ENCODE peak calls at places on chromosomes 7 and 10, in ten cellular contexts. F, H, V, U, R, Y, J, M, C and X are unnamed samples.

GRCh38 chr7:55078465-55079372 is 59.9 kb downstream of the EGFR start:
- DNase-seq in R (peak), F (no peak), H (peak), M (no peak), C (no peak), J (no peak), Y (no peak), U (peak), V (peak), X (no peak)

GRCh38 chr10:117511601-117512390 is 30.8 kb upstream of the EMX2 start:
- DNase-seq in U (no peak), V (no peak), M (no peak), F (no peak), Y (no peak), C (no peak), J (no peak), R (no peak), H (no peak), X (no peak)

GRCh38 chr7:157027568-157028527 is 17.4 kb upstream of the MNX1 start:
- DNase-seq in H (no peak), R (no peak), C (no peak), J (no peak), M (no peak), F (no peak), U (no peak), Y (no peak), V (no peak), X (no peak)

GRCh38 chr10:14812271-14812670 is 25.6 kb downstream of the CDNF start:
- DNase-seq in C (no peak), V (peak), H (peak), M (peak), F (peak), J (no peak), R (peak), U (no peak), Y (no peak), X (peak)

GRCh38 chr7:104664648-104665047 is 336.2 kb downstream of the LHFPL3 start:
- DNase-seq in H (no peak), F (no peak), R (no peak), C (no peak), Y (no peak), U (no peak), M (no peak), V (no peak), J (no peak), X (no peak)

GRCh38 chr10:127044191-127044590 is 139.0 kb downstream of the DOCK1 start:
- DNase-seq in Y (no peak), C (no peak), V (no peak), M (no peak), R (no peak), H (no peak), F (no peak), U (peak), J (no peak), X (no peak)

GRCh38 chr10:78328592-78329404 is 295.1 kb downstream of the RPS24 start:
- DNase-seq in J (no peak), M (no peak), U (no peak), C (no peak), R (no peak), F (no peak), Y (no peak), V (no peak), H (no peak), X (no peak)

GRCh38 chr10:129658673-129659072 is 191.6 kb downstream of the MGMT start:
- DNase-seq in U (no peak), R (peak), C (no peak), V (peak), M (no peak), Y (peak), F (peak), H (peak), J (no peak), X (peak)

GRCh38 chr10:47294057-47294456 is 5.9 kb upstream of the GDF10 start:
- DNase-seq in U (no peak), M (no peak), F (no peak), J (no peak), C (no peak), V (no peak), Y (no peak), H (no peak), R (no peak), X (no peak)

GRCh38 chr7:132206594-132206993 is 369.7 kb downstream of the PLXNA4 start:
- DNase-seq in U (no peak), V (no peak), Y (no peak), J (no peak), R (no peak), H (no peak), F (no peak), M (no peak), C (no peak), X (no peak)

GRCh38 chr10:31742255-31742654 is 186.4 kb downstream of the ARHGAP12 start:
- DNase-seq in R (no peak), U (no peak), J (no peak), H (no peak), F (no peak), V (no peak), C (no peak), Y (no peak), M (no peak), X (no peak)

GRCh38 chr10:26430641-26431163 is 7.4 kb upstream of the APBB1IP start:
- DNase-seq in J (no peak), U (no peak), Y (no peak), M (no peak), H (no peak), C (no peak), F (peak), V (no peak), R (no peak), X (no peak)

GRCh38 chr7:142463401-142463850 is 205.6 kb upstream of the PRSS58 start:
- DNase-seq in Y (no peak), F (no peak), H (no peak), V (no peak), M (no peak), U (no peak), J (no peak), R (no peak), C (no peak), X (no peak)

GRCh38 chr7:16822029-16822428 is 17.2 kb upstream of the AGR2 start:
- DNase-seq in M (no peak), F (no peak), V (peak), Y (no peak), C (no peak), J (no peak), R (no peak), H (no peak), U (no peak), X (no peak)

GRCh38 chr10:102234866-102235597 is 6.3 kb downstream of the PITX3 start:
- DNase-seq in H (no peak), R (no peak), C (no peak), J (no peak), U (no peak), V (no peak), F (no peak), M (no peak), Y (no peak), X (no peak)

GRCh38 chr7:116528008-116528789 is 3.4 kb downstream of the CAV1 start:
- DNase-seq in C (peak), R (no peak), J (peak), F (no peak), M (peak), Y (peak), V (peak), H (no peak), U (peak), X (peak)

GRCh38 chr10:65341323-65341922 is 1584.4 kb upstream of the LRRTM3 start:
- DNase-seq in U (no peak), J (no peak), R (no peak), H (no peak), M (no peak), F (no peak), V (no peak), C (peak), Y (peak), X (peak)

GRCh38 chr7:123024989-123025758 is 29.7 kb upstream of the TAS2R16 start:
- DNase-seq in H (no peak), Y (peak), V (no peak), M (no peak), U (no peak), F (no peak), C (peak), J (no peak), R (no peak), X (peak)

GRCh38 chr7:50626971-50627370 is 61.8 kb upstream of the DDC start:
- DNase-seq in H (no peak), J (no peak), V (no peak), C (no peak), M (no peak), F (no peak), Y (no peak), R (no peak), U (no peak), X (no peak)

GRCh38 chr7:36726806-36727503 is 2.7 kb upstream of the AOAH start:
- DNase-seq in U (no peak), J (no peak), H (peak), Y (no peak), V (no peak), R (no peak), M (no peak), C (no peak), F (peak), X (no peak)

DNA sequence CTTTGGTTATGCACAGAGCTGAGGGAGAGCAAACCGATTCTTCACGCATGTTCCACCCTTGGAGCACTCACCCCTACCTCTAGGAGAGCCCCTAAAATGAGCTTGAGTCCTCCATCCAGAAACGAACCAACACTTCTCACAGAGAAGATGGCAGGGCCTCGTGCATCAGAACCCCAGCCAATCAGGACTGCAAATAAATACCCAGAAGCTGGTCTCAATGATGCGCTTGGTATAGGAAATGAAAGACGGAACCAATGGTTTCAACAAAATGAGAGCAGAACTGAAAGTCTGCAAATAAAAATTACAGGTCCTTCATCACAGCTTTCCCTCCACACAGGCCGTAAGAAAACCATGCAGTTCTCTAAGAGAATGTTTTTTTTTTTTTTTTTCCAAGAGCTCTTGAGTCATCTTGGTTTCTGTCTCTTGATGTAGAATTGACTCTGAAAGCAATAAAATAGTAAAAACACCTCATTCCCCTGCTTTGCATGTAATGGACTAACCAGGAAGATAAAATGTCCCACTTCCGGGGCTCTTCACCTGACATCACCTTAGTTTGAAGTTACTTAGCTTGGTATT is 23.8 kb downstream of the KLF6 start:
- DNase-seq in R (no peak), F (no peak), U (no peak), Y (no peak), J (no peak), H (no peak), C (no peak), V (no peak), M (peak), X (no peak)
- H3K4me3 ChIP-seq in R (no peak), F (no peak), U (no peak), Y (no peak), J (no peak), H (no peak), C (no peak), V (no peak), M (no peak), X (no peak)

GRCh38 chr10:100303724-100304319 is 17.3 kb upstream of the BLOC1S2 start:
- DNase-seq in J (no peak), M (peak), H (peak), U (no peak), F (peak), C (peak), Y (peak), V (peak), R (peak), X (peak)
- TF ChIP-seq CTCF in J (peak), M (peak), H (peak), U (peak), F (peak), C (peak), Y (peak), V (peak), R (peak), X (peak)

GRCh38 chr10:64036306-64036930 is 515.2 kb downstream of the REEP3 start:
- DNase-seq in H (no peak), J (no peak), U (no peak), R (no peak), Y (peak), C (no peak), M (no peak), V (no peak), F (no peak), X (peak)
- H3K4me3 ChIP-seq in H (no peak), J (no peak), U (no peak), R (no peak), Y (no peak), C (no peak), M (no peak), V (no peak), F (no peak), X (no peak)

DNA sequence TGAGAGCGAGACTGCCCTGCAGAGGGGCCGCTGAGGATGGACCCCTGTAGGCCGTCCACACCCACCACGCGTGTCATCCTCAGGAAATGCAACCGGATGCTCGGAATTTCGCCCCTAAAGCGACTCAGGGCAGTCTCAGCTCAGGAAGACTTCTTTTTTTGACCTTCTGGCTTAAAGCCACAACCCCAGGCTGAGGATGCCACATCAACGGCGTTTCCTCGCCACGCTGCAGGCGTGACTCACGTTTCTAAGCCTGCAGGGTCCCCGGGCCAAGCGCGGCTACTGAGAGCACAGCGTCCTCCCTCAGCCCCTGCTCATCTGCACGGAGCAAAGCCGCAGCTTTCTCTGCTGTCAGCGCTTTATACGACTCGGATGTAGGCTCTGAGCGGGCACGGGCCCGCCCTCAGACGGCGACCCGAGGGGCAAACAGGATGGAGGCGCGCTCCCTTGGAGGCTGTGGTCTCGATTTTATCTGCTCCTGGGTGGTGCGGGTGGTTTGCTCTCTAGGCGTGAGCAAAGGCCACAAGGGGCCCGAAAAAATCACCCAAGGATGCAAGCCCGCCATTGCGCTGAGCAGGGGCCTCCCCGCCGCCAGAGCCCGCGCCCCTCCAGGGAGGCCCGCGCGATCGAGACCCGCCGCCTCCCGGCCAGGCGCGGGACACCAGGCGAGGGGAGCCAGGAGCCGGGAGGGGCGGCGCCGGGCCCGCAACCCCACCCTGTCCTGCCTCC is 726 bp upstream of the INSIG1 start:
- DNase-seq in J (peak), V (peak), U (peak), C (peak), F (peak), R (no peak), Y (peak), H (peak), M (peak), X (peak)
- TF ChIP-seq CTCF in J (peak), V (no peak), U (no peak), C (no peak), F (peak), R (no peak), Y (no peak), H (peak), M (peak), X (no peak)

DNA sequence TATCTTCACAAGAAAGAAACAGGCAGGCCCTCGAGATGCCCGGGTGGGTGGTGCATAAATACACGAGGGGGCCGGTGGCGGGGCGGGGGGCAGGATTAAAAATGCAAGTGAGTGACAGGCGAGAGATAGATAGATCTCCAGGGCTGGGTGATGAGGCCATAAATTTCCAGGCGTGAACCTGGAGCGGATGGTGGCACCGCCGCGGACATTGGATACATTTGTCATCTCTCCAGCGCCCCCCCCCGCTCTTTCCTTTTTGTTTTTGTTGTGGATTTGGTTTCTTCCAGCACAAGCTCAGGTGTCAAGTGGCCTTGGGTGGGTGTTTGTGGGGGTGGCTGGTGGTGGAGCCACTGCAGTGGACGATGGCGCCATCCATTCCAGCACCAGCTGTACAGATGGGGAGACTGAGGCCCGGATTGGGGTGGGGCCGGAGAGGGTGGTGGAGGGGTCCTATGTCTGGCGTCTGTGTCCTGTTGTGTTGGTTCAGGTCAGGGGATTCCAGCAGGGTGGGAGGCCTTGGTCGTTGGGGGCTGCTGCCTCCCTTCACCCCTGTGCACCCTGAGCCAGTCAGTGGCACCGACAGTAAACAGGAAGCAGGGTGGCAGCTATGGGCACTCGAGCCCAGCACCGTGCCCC is 2.9 kb downstream of the ELFN1 start:
- DNase-seq in F (no peak), J (no peak), R (no peak), H (no peak), M (no peak), C (no peak), U (no peak), V (no peak), Y (no peak), X (no peak)
- H3K4me3 ChIP-seq in F (no peak), J (no peak), R (no peak), H (no peak), M (no peak), C (no peak), U (no peak), V (no peak), Y (no peak), X (no peak)

GRCh38 chr7:43211276-43211675 is 98.8 kb downstream of the HECW1 start:
- DNase-seq in U (no peak), C (no peak), M (no peak), F (no peak), R (peak), Y (no peak), H (peak), V (peak), J (no peak), X (no peak)
- TF ChIP-seq CTCF in U (no peak), C (peak), M (no peak), F (no peak), R (peak), Y (no peak), H (peak), V (peak), J (no peak), X (no peak)

DNA sequence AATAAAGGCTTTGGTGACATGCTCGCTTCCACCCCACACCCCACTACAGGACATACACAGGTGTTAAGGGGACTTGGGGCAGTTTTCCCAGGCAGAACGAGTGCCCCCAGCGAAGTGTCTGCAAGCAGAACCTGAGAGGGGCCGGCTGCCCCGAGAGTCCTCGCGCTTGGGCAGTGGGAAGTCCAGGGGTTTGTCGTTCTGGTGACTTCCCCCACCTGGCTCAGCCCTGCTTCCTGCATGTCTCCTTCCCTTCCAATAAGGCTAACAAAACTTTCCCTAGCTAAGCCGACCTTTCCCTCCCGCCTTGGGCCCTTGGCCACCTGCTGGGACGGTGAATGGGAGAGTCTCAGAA is 916 bp downstream of the VWA2 start:
- DNase-seq in U (no peak), F (no peak), C (no peak), V (no peak), J (no peak), Y (no peak), R (no peak), M (no peak), H (peak), X (no peak)
- H3K4me3 ChIP-seq in U (peak), F (no peak), C (no peak), V (peak), J (no peak), Y (peak), R (no peak), M (no peak), H (peak), X (no peak)

DNA sequence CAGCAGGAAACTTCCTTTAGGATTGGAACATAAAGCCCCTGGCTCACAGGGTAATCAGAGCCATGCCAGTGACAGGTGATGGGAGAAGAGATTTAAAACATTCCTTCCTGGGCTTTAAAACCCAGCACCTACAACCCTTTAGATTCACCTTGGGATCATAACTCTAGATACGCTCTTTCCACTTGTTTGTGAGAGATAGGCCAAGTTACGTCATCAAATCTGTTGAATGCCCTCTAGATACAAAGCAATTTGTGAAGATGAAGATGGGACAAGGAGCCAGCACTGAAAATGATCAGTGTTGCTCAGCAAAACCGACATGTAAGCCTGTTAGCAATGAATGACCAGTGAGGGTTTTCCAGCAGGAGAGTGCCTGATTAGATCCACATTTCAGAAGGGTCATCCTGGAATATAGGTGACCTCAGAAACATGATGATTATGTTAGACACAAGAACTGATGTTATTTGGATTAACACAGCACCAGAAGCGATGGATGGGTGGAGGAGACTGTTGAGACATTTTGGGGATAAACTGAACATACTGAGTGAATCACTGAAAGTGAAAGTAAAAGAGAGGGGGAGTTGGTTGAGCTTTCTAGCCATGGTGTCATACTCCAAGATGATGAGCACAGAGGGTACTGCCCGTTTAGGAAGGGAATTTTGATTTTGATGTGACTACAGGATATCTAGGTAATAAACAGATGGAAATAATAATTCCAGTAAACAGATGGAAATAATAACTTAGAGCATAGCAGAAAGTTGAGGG is 248.2 kb upstream of the NPY start:
- DNase-seq in Y (no peak), J (no peak), R (no peak), F (no peak), U (no peak), M (no peak), V (no peak), H (no peak), C (no peak), X (no peak)
- TF ChIP-seq CTCF in Y (no peak), J (no peak), R (no peak), F (no peak), U (no peak), M (no peak), V (no peak), H (no peak), C (no peak), X (no peak)